ENCODE peak calls at places on chromosomes 11 and 22, in five cellular contexts. One of them, this sample, is unnamed.

GRCh38 chr11:124442442-124442841 is 3.1 kb downstream of the OR8B8 start:
- DNase-seq in GM12878: no peak
- DNase-seq in esophagus squamous epithelium: no peak
- DNase-seq in endodermal cell: no peak
- DNase-seq in sigmoid colon: no peak
- DNase-seq in this sample: no peak

GRCh38 chr11:126147268-126148111 is 64.0 kb downstream of the RPUSD4 start:
- DNase-seq in GM12878: no peak
- DNase-seq in esophagus squamous epithelium: no peak
- DNase-seq in endodermal cell: peak; percentile 81
- DNase-seq in sigmoid colon: peak; percentile 56
- DNase-seq in this sample: peak; percentile 86

GRCh38 chr11:790721-791564 is 1.1 kb upstream of the CEND1 start:
- DNase-seq in GM12878: no peak
- DNase-seq in esophagus squamous epithelium: no peak
- DNase-seq in endodermal cell: peak; percentile 87
- DNase-seq in sigmoid colon: no peak
- DNase-seq in this sample: no peak

GRCh38 chr11:62787005-62787759 is at the start of gene TMEM179B:
- DNase-seq in GM12878: peak; percentile 88
- DNase-seq in esophagus squamous epithelium: peak; percentile 99
- DNase-seq in endodermal cell: peak; percentile 99
- DNase-seq in sigmoid colon: peak; percentile 99
- DNase-seq in this sample: peak; percentile 98

GRCh38 chr22:39364646-39365405 is 15.0 kb downstream of the SYNGR1 start:
- DNase-seq in GM12878: no peak
- DNase-seq in esophagus squamous epithelium: no peak
- DNase-seq in endodermal cell: no peak
- DNase-seq in sigmoid colon: no peak
- DNase-seq in this sample: no peak

GRCh38 chr11:28835790-28836189 is 727.6 kb downstream of the METTL15 start:
- DNase-seq in GM12878: no peak
- DNase-seq in esophagus squamous epithelium: no peak
- DNase-seq in endodermal cell: no peak
- DNase-seq in sigmoid colon: no peak
- DNase-seq in this sample: no peak

GRCh38 chr11:22244986-22245592 is 52.2 kb downstream of the ANO5 start:
- DNase-seq in GM12878: no peak
- DNase-seq in esophagus squamous epithelium: no peak
- DNase-seq in endodermal cell: peak; percentile 78
- DNase-seq in sigmoid colon: no peak
- DNase-seq in this sample: peak; percentile 31

GRCh38 chr11:128345316-128345715 is 242.0 kb downstream of the ETS1 start:
- DNase-seq in GM12878: no peak
- DNase-seq in esophagus squamous epithelium: no peak
- DNase-seq in endodermal cell: no peak
- DNase-seq in sigmoid colon: no peak
- DNase-seq in this sample: no peak

GRCh38 chr22:17972385-17973181 is 51.8 kb downstream of the MICAL3 start:
- DNase-seq in GM12878: no peak
- DNase-seq in esophagus squamous epithelium: no peak
- DNase-seq in endodermal cell: no peak
- DNase-seq in sigmoid colon: no peak
- DNase-seq in this sample: peak; percentile 51

GRCh38 chr11:63843042-63843441 is 4.1 kb downstream of the MARK2 start:
- DNase-seq in GM12878: no peak
- DNase-seq in esophagus squamous epithelium: no peak
- DNase-seq in endodermal cell: no peak
- DNase-seq in sigmoid colon: no peak
- DNase-seq in this sample: no peak

GRCh38 chr22:31734512-31734911 is 15.4 kb downstream of the PRR14L start:
- DNase-seq in GM12878: no peak
- DNase-seq in esophagus squamous epithelium: no peak
- DNase-seq in endodermal cell: no peak
- DNase-seq in sigmoid colon: no peak
- DNase-seq in this sample: no peak

GRCh38 chr22:29268511-29269229 is 602 bp downstream of the EWSR1 start:
- DNase-seq in GM12878: no peak
- DNase-seq in esophagus squamous epithelium: no peak
- DNase-seq in endodermal cell: peak; percentile 79
- DNase-seq in sigmoid colon: peak; percentile 87
- DNase-seq in this sample: peak; percentile 64

GRCh38 chr22:22018825-22019658 is 36.5 kb upstream of the TOP3B start:
- DNase-seq in GM12878: no peak
- DNase-seq in esophagus squamous epithelium: no peak
- DNase-seq in endodermal cell: no peak
- DNase-seq in sigmoid colon: no peak
- DNase-seq in this sample: no peak

GRCh38 chr22:48605856-48606255 is 1221.8 kb downstream of the BRD1 start:
- DNase-seq in GM12878: no peak
- DNase-seq in esophagus squamous epithelium: no peak
- DNase-seq in endodermal cell: no peak
- DNase-seq in sigmoid colon: no peak
- DNase-seq in this sample: no peak

GRCh38 chr22:38270091-38270972 is 2.5 kb downstream of the TMEM184B start:
- DNase-seq in GM12878: no peak
- DNase-seq in esophagus squamous epithelium: no peak
- DNase-seq in endodermal cell: no peak
- DNase-seq in sigmoid colon: no peak
- DNase-seq in this sample: no peak
- H3K4me3 ChIP-seq in GM12878: no peak overlapping the region
- H3K4me3 ChIP-seq in esophagus squamous epithelium: peak overlapping the region; percentile 100
- H3K4me3 ChIP-seq in endodermal cell: no peak overlapping the region
- H3K4me3 ChIP-seq in sigmoid colon: no peak overlapping the region
- H3K4me3 ChIP-seq in this sample: no peak overlapping the region

GRCh38 chr11:117806906-117807305 is 9.9 kb upstream of the DSCAML1 start:
- DNase-seq in GM12878: no peak
- DNase-seq in esophagus squamous epithelium: no peak
- DNase-seq in endodermal cell: no peak
- DNase-seq in sigmoid colon: no peak
- DNase-seq in this sample: no peak

GRCh38 chr11:117808768-117809167 is 11.8 kb upstream of the DSCAML1 start:
- DNase-seq in GM12878: no peak
- DNase-seq in esophagus squamous epithelium: no peak
- DNase-seq in endodermal cell: no peak
- DNase-seq in sigmoid colon: no peak
- DNase-seq in this sample: no peak

GRCh38 chr11:117807482-117808272 is 10.7 kb upstream of the DSCAML1 start:
- DNase-seq in GM12878: no peak
- DNase-seq in esophagus squamous epithelium: peak; percentile 42
- DNase-seq in endodermal cell: peak; percentile 92
- DNase-seq in sigmoid colon: peak; percentile 88
- DNase-seq in this sample: peak; percentile 85

GRCh38 chr11:117805048-117805447 is 8.0 kb upstream of the DSCAML1 start:
- DNase-seq in GM12878: no peak
- DNase-seq in esophagus squamous epithelium: no peak
- DNase-seq in endodermal cell: no peak
- DNase-seq in sigmoid colon: no peak
- DNase-seq in this sample: no peak

GRCh38 chr11:117809236-117810055 is 12.4 kb upstream of the DSCAML1 start:
- DNase-seq in GM12878: no peak
- DNase-seq in esophagus squamous epithelium: no peak
- DNase-seq in endodermal cell: peak; percentile 87
- DNase-seq in sigmoid colon: peak; percentile 88
- DNase-seq in this sample: peak; percentile 89
- TF ChIP-seq CTCF in GM12878: peak; percentile 55
- TF ChIP-seq CTCF in esophagus squamous epithelium: peak; percentile 36
- TF ChIP-seq CTCF in endodermal cell: peak; percentile 76
- TF ChIP-seq CTCF in sigmoid colon: peak; percentile 30
- TF ChIP-seq CTCF in this sample: peak; percentile 89

GRCh38 chr22:46110215-46110614 is 40.1 kb upstream of the PPARA start:
- DNase-seq in GM12878: no peak
- DNase-seq in esophagus squamous epithelium: no peak
- DNase-seq in endodermal cell: peak; percentile 91
- DNase-seq in sigmoid colon: peak; percentile 82
- DNase-seq in this sample: no peak
- H3K4me1 ChIP-seq in GM12878: no peaks in the 10 kb centered on the region
- H3K4me1 ChIP-seq in esophagus squamous epithelium: peaks cover 90% of the 10 kb centered on the region
- H3K4me1 ChIP-seq in endodermal cell: no peaks in the 10 kb centered on the region
- H3K4me1 ChIP-seq in sigmoid colon: peaks cover 98% of the 10 kb centered on the region
- H3K4me1 ChIP-seq in this sample: peaks cover 58% of the 10 kb centered on the region

GRCh38 chr11:119346605-119347004 is at the start of gene MFRP:
- DNase-seq in GM12878: no peak
- DNase-seq in esophagus squamous epithelium: no peak
- DNase-seq in endodermal cell: no peak
- DNase-seq in sigmoid colon: no peak
- DNase-seq in this sample: no peak
- H3K4me3 ChIP-seq in GM12878: no peak within 1 kb of the TSS
- H3K4me3 ChIP-seq in esophagus squamous epithelium: no peak within 1 kb of the TSS
- H3K4me3 ChIP-seq in endodermal cell: no peak within 1 kb of the TSS
- H3K4me3 ChIP-seq in sigmoid colon: no peak within 1 kb of the TSS
- H3K4me3 ChIP-seq in this sample: no peak within 1 kb of the TSS

GRCh38 chr22:44805663-44806062 is 53.3 kb downstream of the ARHGAP8 start:
- DNase-seq in GM12878: no peak
- DNase-seq in esophagus squamous epithelium: no peak
- DNase-seq in endodermal cell: no peak
- DNase-seq in sigmoid colon: no peak
- DNase-seq in this sample: no peak

GRCh38 chr22:44811141-44811540 is 58.8 kb downstream of the ARHGAP8 start:
- DNase-seq in GM12878: no peak
- DNase-seq in esophagus squamous epithelium: no peak
- DNase-seq in endodermal cell: peak; percentile 35
- DNase-seq in sigmoid colon: peak; percentile 40
- DNase-seq in this sample: no peak

GRCh38 chr22:44807232-44807631 is 54.9 kb downstream of the ARHGAP8 start:
- DNase-seq in GM12878: no peak
- DNase-seq in esophagus squamous epithelium: no peak
- DNase-seq in endodermal cell: peak; percentile 90
- DNase-seq in sigmoid colon: no peak
- DNase-seq in this sample: no peak

GRCh38 chr22:44809456-44809855 is 57.1 kb downstream of the ARHGAP8 start:
- DNase-seq in GM12878: no peak
- DNase-seq in esophagus squamous epithelium: no peak
- DNase-seq in endodermal cell: peak; percentile 37
- DNase-seq in sigmoid colon: no peak
- DNase-seq in this sample: no peak

GRCh38 chr22:44807915-44808690 is 55.7 kb downstream of the ARHGAP8 start:
- DNase-seq in GM12878: no peak
- DNase-seq in esophagus squamous epithelium: no peak
- DNase-seq in endodermal cell: peak; percentile 87
- DNase-seq in sigmoid colon: no peak
- DNase-seq in this sample: peak; percentile 34
- TF ChIP-seq CTCF in GM12878: peak; percentile 27
- TF ChIP-seq CTCF in esophagus squamous epithelium: no peak
- TF ChIP-seq CTCF in endodermal cell: peak; percentile 72
- TF ChIP-seq CTCF in sigmoid colon: no peak
- TF ChIP-seq CTCF in this sample: no peak

GRCh38 chr11:117201906-117202305 is 2.7 kb downstream of the TAGLN start:
- DNase-seq in GM12878: no peak
- DNase-seq in esophagus squamous epithelium: no peak
- DNase-seq in endodermal cell: no peak
- DNase-seq in sigmoid colon: no peak
- DNase-seq in this sample: no peak

GRCh38 chr11:117199916-117200812 is 994 bp downstream of the TAGLN start:
- DNase-seq in GM12878: no peak
- DNase-seq in esophagus squamous epithelium: no peak
- DNase-seq in endodermal cell: peak; percentile 68
- DNase-seq in sigmoid colon: no peak
- DNase-seq in this sample: no peak

GRCh38 chr11:117201516-117201866 is 2.3 kb downstream of the TAGLN start:
- DNase-seq in GM12878: no peak
- DNase-seq in esophagus squamous epithelium: no peak
- DNase-seq in endodermal cell: no peak
- DNase-seq in sigmoid colon: no peak
- DNase-seq in this sample: no peak

GRCh38 chr11:117202386-117203068 is 3.4 kb downstream of the TAGLN start:
- DNase-seq in GM12878: no peak
- DNase-seq in esophagus squamous epithelium: no peak
- DNase-seq in endodermal cell: no peak
- DNase-seq in sigmoid colon: no peak
- DNase-seq in this sample: no peak

GRCh38 chr11:117200813-117201515 is 1.8 kb downstream of the TAGLN start:
- DNase-seq in GM12878: no peak
- DNase-seq in esophagus squamous epithelium: no peak
- DNase-seq in endodermal cell: peak; percentile 66
- DNase-seq in sigmoid colon: no peak
- DNase-seq in this sample: no peak
- H3K4me1 ChIP-seq in GM12878: no peaks in the 10 kb centered on the region
- H3K4me1 ChIP-seq in esophagus squamous epithelium: peaks cover 14% of the 10 kb centered on the region
- H3K4me1 ChIP-seq in endodermal cell: peaks cover 13% of the 10 kb centered on the region
- H3K4me1 ChIP-seq in sigmoid colon: peaks cover 53% of the 10 kb centered on the region
- H3K4me1 ChIP-seq in this sample: peaks cover 37% of the 10 kb centered on the region

DNA sequence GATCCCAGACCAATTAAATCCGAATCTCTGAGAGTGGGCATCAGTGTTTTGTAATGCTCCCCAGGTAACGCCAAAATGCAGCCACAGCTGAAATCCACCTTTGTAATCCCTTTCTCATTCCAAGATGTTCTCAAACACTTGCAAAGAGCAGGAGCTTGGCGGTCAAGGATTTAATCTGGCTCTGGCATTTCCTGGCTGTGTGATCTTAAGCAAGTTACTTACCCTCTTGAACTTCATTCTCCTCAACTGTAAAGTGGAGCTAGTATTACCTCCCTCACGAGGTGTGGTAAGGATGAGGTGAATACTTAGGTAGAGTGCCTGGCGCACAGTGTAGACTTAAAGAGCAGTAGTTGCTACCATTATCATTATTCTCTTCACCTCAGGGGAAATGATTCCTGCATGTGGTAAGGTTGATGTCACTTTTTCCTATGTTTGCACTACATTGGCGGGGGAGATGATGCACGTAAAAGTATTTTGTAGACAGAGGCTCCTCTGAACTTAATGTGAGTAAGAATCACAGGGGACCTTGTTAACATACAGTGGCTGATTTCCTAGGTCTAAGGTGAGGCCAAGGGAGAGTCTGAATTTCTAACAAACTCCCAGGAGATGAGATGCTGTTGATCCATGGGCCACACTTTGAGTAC is 210.4 kb upstream of the PITPNB start:
- DNase-seq in GM12878: no peak
- DNase-seq in esophagus squamous epithelium: no peak
- DNase-seq in endodermal cell: peak; percentile 71
- DNase-seq in sigmoid colon: no peak
- DNase-seq in this sample: no peak
- H3K4me3 ChIP-seq in GM12878: no peak overlapping the region
- H3K4me3 ChIP-seq in esophagus squamous epithelium: no peak overlapping the region
- H3K4me3 ChIP-seq in endodermal cell: no peak overlapping the region
- H3K4me3 ChIP-seq in sigmoid colon: no peak overlapping the region
- H3K4me3 ChIP-seq in this sample: no peak overlapping the region

This sample was measured in Caco-2.